ENCODE peak calls at places on chromosome 1, in seven cellular contexts. One of them, this sample, is unnamed.

GRCh38 chr1:226990133-226990716 is 50.1 kb downstream of the COQ8A start:
- DNase-seq in GM03348: no peak
- DNase-seq in aorta: no peak
- DNase-seq in dorsolateral prefrontal cortex: no peak
- DNase-seq in activated CD8-positive, alpha-beta T cell treated with anti-CD3 and anti-CD28 coated beads for 36 hours: peak
- DNase-seq in GM10248: no peak
- DNase-seq in G401: no peak
- DNase-seq in this sample: no peak

GRCh38 chr1:156414440-156415064 is 45.5 kb downstream of the RHBG start:
- DNase-seq in activated CD8-positive, alpha-beta T cell treated with anti-CD3 and anti-CD28 coated beads for 36 hours: no peak
- DNase-seq in aorta: no peak
- DNase-seq in dorsolateral prefrontal cortex: no peak
- DNase-seq in GM10248: no peak
- DNase-seq in GM03348: no peak
- DNase-seq in G401: no peak
- DNase-seq in this sample: no peak

GRCh38 chr1:114466334-114467014 is 44.5 kb downstream of the TRIM33 start:
- DNase-seq in GM03348: no peak
- DNase-seq in activated CD8-positive, alpha-beta T cell treated with anti-CD3 and anti-CD28 coated beads for 36 hours: no peak
- DNase-seq in G401: no peak
- DNase-seq in aorta: no peak
- DNase-seq in GM10248: no peak
- DNase-seq in dorsolateral prefrontal cortex: no peak
- DNase-seq in this sample: no peak

GRCh38 chr1:112172294-112172882 is 182.9 kb upstream of the KCND3 start:
- DNase-seq in activated CD8-positive, alpha-beta T cell treated with anti-CD3 and anti-CD28 coated beads for 36 hours: peak
- DNase-seq in GM03348: peak
- DNase-seq in GM10248: no peak
- DNase-seq in G401: no peak
- DNase-seq in dorsolateral prefrontal cortex: no peak
- DNase-seq in aorta: no peak
- DNase-seq in this sample: peak

GRCh38 chr1:17755120-17755519 is at the start of gene ACTL8:
- DNase-seq in activated CD8-positive, alpha-beta T cell treated with anti-CD3 and anti-CD28 coated beads for 36 hours: peak
- DNase-seq in dorsolateral prefrontal cortex: no peak
- DNase-seq in G401: no peak
- DNase-seq in aorta: no peak
- DNase-seq in GM10248: no peak
- DNase-seq in GM03348: no peak
- DNase-seq in this sample: no peak

GRCh38 chr1:195376190-195376589 is 1232.0 kb downstream of the KCNT2 start:
- DNase-seq in G401: no peak
- DNase-seq in activated CD8-positive, alpha-beta T cell treated with anti-CD3 and anti-CD28 coated beads for 36 hours: no peak
- DNase-seq in GM03348: peak
- DNase-seq in aorta: no peak
- DNase-seq in GM10248: no peak
- DNase-seq in dorsolateral prefrontal cortex: no peak
- DNase-seq in this sample: no peak

GRCh38 chr1:9322845-9323244 is 30.2 kb downstream of the SPSB1 start:
- DNase-seq in dorsolateral prefrontal cortex: no peak
- DNase-seq in GM03348: no peak
- DNase-seq in aorta: peak
- DNase-seq in GM10248: no peak
- DNase-seq in G401: no peak
- DNase-seq in activated CD8-positive, alpha-beta T cell treated with anti-CD3 and anti-CD28 coated beads for 36 hours: no peak
- DNase-seq in this sample: no peak

GRCh38 chr1:89041055-89041707 is 18.5 kb upstream of the GBP3 start:
- DNase-seq in GM03348: peak
- DNase-seq in activated CD8-positive, alpha-beta T cell treated with anti-CD3 and anti-CD28 coated beads for 36 hours: peak
- DNase-seq in dorsolateral prefrontal cortex: no peak
- DNase-seq in aorta: no peak
- DNase-seq in GM10248: peak
- DNase-seq in G401: no peak
- DNase-seq in this sample: peak

GRCh38 chr1:213371769-213372619 is 321.0 kb downstream of the RPS6KC1 start:
- DNase-seq in activated CD8-positive, alpha-beta T cell treated with anti-CD3 and anti-CD28 coated beads for 36 hours: no peak
- DNase-seq in GM03348: no peak
- DNase-seq in GM10248: no peak
- DNase-seq in aorta: no peak
- DNase-seq in dorsolateral prefrontal cortex: no peak
- DNase-seq in G401: no peak
- DNase-seq in this sample: no peak

GRCh38 chr1:116472431-116472961 is 98.3 kb downstream of the CD58 start:
- DNase-seq in activated CD8-positive, alpha-beta T cell treated with anti-CD3 and anti-CD28 coated beads for 36 hours: no peak
- DNase-seq in aorta: no peak
- DNase-seq in dorsolateral prefrontal cortex: no peak
- DNase-seq in GM10248: no peak
- DNase-seq in GM03348: no peak
- DNase-seq in G401: peak
- DNase-seq in this sample: no peak

GRCh38 chr1:17875171-17875881 is 120.2 kb downstream of the ACTL8 start:
- DNase-seq in G401: no peak
- DNase-seq in GM10248: no peak
- DNase-seq in GM03348: peak
- DNase-seq in activated CD8-positive, alpha-beta T cell treated with anti-CD3 and anti-CD28 coated beads for 36 hours: no peak
- DNase-seq in dorsolateral prefrontal cortex: no peak
- DNase-seq in aorta: no peak
- DNase-seq in this sample: peak

GRCh38 chr1:66374148-66374547 is 159.8 kb upstream of the SGIP1 start:
- DNase-seq in G401: no peak
- DNase-seq in activated CD8-positive, alpha-beta T cell treated with anti-CD3 and anti-CD28 coated beads for 36 hours: no peak
- DNase-seq in GM03348: no peak
- DNase-seq in GM10248: no peak
- DNase-seq in dorsolateral prefrontal cortex: no peak
- DNase-seq in aorta: no peak
- DNase-seq in this sample: no peak